ENCODE peak calls at places on chromosomes 6 and 20, in ten cellular contexts. One of them, this sample, is unnamed. For H3K4me1, the result is how much of the 10 kb centered on the place peaks cover.

GRCh38 chr6:100176321-100176950 is 182.4 kb upstream of the MCHR2 start:
- DNase-seq in tibial nerve: peak
- DNase-seq in testis: no peak
- DNase-seq in IMR-90: peak
- DNase-seq in A549: peak
- DNase-seq in gastrocnemius medialis: no peak
- DNase-seq in right lobe of liver: no peak
- DNase-seq in HCT116: peak
- DNase-seq in suprapubic skin: no peak
- DNase-seq in spleen: no peak
- DNase-seq in this sample: no peak

GRCh38 chr6:43781572-43781928 is 11.5 kb downstream of the VEGFA start:
- DNase-seq in tibial nerve: no peak
- DNase-seq in testis: no peak
- DNase-seq in IMR-90: no peak
- DNase-seq in A549: no peak
- DNase-seq in gastrocnemius medialis: no peak
- DNase-seq in right lobe of liver: no peak
- DNase-seq in HCT116: no peak
- DNase-seq in suprapubic skin: no peak
- DNase-seq in spleen: no peak
- DNase-seq in this sample: no peak

GRCh38 chr20:63441777-63442493 is 30.5 kb downstream of the KCNQ2 start:
- DNase-seq in tibial nerve: peak
- DNase-seq in testis: peak
- DNase-seq in IMR-90: peak
- DNase-seq in A549: peak
- DNase-seq in gastrocnemius medialis: no peak
- DNase-seq in right lobe of liver: no peak
- DNase-seq in HCT116: peak
- DNase-seq in suprapubic skin: no peak
- DNase-seq in spleen: no peak
- DNase-seq in this sample: no peak

GRCh38 chr6:44725070-44725469 is 337.6 kb downstream of the CDC5L start:
- DNase-seq in tibial nerve: no peak
- DNase-seq in testis: no peak
- DNase-seq in IMR-90: no peak
- DNase-seq in A549: no peak
- DNase-seq in gastrocnemius medialis: no peak
- DNase-seq in right lobe of liver: no peak
- DNase-seq in HCT116: no peak
- DNase-seq in suprapubic skin: no peak
- DNase-seq in spleen: no peak
- DNase-seq in this sample: no peak

GRCh38 chr6:64664480-64664879 is 1028.9 kb downstream of the PHF3 start:
- DNase-seq in tibial nerve: no peak
- DNase-seq in testis: no peak
- DNase-seq in IMR-90: no peak
- DNase-seq in A549: no peak
- DNase-seq in gastrocnemius medialis: no peak
- DNase-seq in right lobe of liver: no peak
- DNase-seq in HCT116: no peak
- DNase-seq in suprapubic skin: no peak
- DNase-seq in spleen: no peak
- DNase-seq in this sample: no peak

GRCh38 chr6:22295145-22295544 is 1.7 kb downstream of the PRL start:
- DNase-seq in tibial nerve: no peak
- DNase-seq in testis: no peak
- DNase-seq in IMR-90: no peak
- DNase-seq in A549: no peak
- DNase-seq in gastrocnemius medialis: no peak
- DNase-seq in right lobe of liver: no peak
- DNase-seq in HCT116: no peak
- DNase-seq in suprapubic skin: no peak
- DNase-seq in spleen: no peak
- DNase-seq in this sample: no peak

GRCh38 chr20:34579936-34580587 is 21.5 kb downstream of the MAP1LC3A start:
- DNase-seq in tibial nerve: no peak
- DNase-seq in testis: peak
- DNase-seq in IMR-90: peak
- DNase-seq in A549: no peak
- DNase-seq in gastrocnemius medialis: no peak
- DNase-seq in right lobe of liver: no peak
- DNase-seq in HCT116: no peak
- DNase-seq in suprapubic skin: no peak
- DNase-seq in spleen: no peak
- DNase-seq in this sample: peak

GRCh38 chr6:159252955-159253508 is 83.8 kb downstream of the FNDC1 start:
- DNase-seq in tibial nerve: no peak
- DNase-seq in testis: no peak
- DNase-seq in IMR-90: peak
- DNase-seq in A549: peak
- DNase-seq in gastrocnemius medialis: no peak
- DNase-seq in right lobe of liver: no peak
- DNase-seq in HCT116: peak
- DNase-seq in suprapubic skin: no peak
- DNase-seq in spleen: no peak
- DNase-seq in this sample: peak

GRCh38 chr20:56433221-56433879 is 21.3 kb downstream of the CASS4 start:
- DNase-seq in tibial nerve: no peak
- DNase-seq in testis: no peak
- DNase-seq in IMR-90: no peak
- DNase-seq in A549: no peak
- DNase-seq in gastrocnemius medialis: no peak
- DNase-seq in right lobe of liver: no peak
- DNase-seq in HCT116: no peak
- DNase-seq in suprapubic skin: no peak
- DNase-seq in spleen: no peak
- DNase-seq in this sample: no peak

GRCh38 chr20:13341737-13342393 is 120.8 kb downstream of the ISM1 start:
- DNase-seq in tibial nerve: no peak
- DNase-seq in testis: no peak
- DNase-seq in IMR-90: no peak
- DNase-seq in A549: no peak
- DNase-seq in gastrocnemius medialis: no peak
- DNase-seq in right lobe of liver: no peak
- DNase-seq in HCT116: no peak
- DNase-seq in suprapubic skin: no peak
- DNase-seq in spleen: no peak
- DNase-seq in this sample: no peak

GRCh38 chr6:36757206-36757605 is 59.6 kb downstream of the RAB44 start:
- DNase-seq in tibial nerve: no peak
- DNase-seq in testis: no peak
- DNase-seq in IMR-90: no peak
- DNase-seq in A549: no peak
- DNase-seq in gastrocnemius medialis: no peak
- DNase-seq in right lobe of liver: no peak
- DNase-seq in HCT116: no peak
- DNase-seq in suprapubic skin: no peak
- DNase-seq in spleen: no peak
- DNase-seq in this sample: no peak

GRCh38 chr6:85678000-85678601 is 35.4 kb upstream of the SYNCRIP start:
- DNase-seq in tibial nerve: no peak
- DNase-seq in testis: no peak
- DNase-seq in IMR-90: no peak
- DNase-seq in A549: no peak
- DNase-seq in gastrocnemius medialis: no peak
- DNase-seq in right lobe of liver: no peak
- DNase-seq in HCT116: no peak
- DNase-seq in suprapubic skin: no peak
- DNase-seq in spleen: no peak
- DNase-seq in this sample: peak

GRCh38 chr6:39561536-39562266 is 163.5 kb downstream of the KIF6 start:
- DNase-seq in tibial nerve: no peak
- DNase-seq in testis: no peak
- DNase-seq in IMR-90: no peak
- DNase-seq in A549: no peak
- DNase-seq in gastrocnemius medialis: no peak
- DNase-seq in right lobe of liver: peak
- DNase-seq in HCT116: no peak
- DNase-seq in suprapubic skin: no peak
- DNase-seq in spleen: no peak
- DNase-seq in this sample: no peak

GRCh38 chr6:39558791-39559190 is 166.4 kb downstream of the KIF6 start:
- DNase-seq in tibial nerve: no peak
- DNase-seq in testis: no peak
- DNase-seq in IMR-90: no peak
- DNase-seq in A549: no peak
- DNase-seq in gastrocnemius medialis: no peak
- DNase-seq in right lobe of liver: no peak
- DNase-seq in HCT116: no peak
- DNase-seq in suprapubic skin: no peak
- DNase-seq in spleen: no peak
- DNase-seq in this sample: no peak

GRCh38 chr6:39555136-39555535 is 170.1 kb downstream of the KIF6 start:
- DNase-seq in tibial nerve: no peak
- DNase-seq in testis: no peak
- DNase-seq in IMR-90: no peak
- DNase-seq in A549: no peak
- DNase-seq in gastrocnemius medialis: no peak
- DNase-seq in right lobe of liver: no peak
- DNase-seq in HCT116: no peak
- DNase-seq in suprapubic skin: no peak
- DNase-seq in spleen: no peak
- DNase-seq in this sample: no peak

GRCh38 chr6:39560915-39561314 is 164.3 kb downstream of the KIF6 start:
- DNase-seq in tibial nerve: no peak
- DNase-seq in testis: no peak
- DNase-seq in IMR-90: no peak
- DNase-seq in A549: no peak
- DNase-seq in gastrocnemius medialis: no peak
- DNase-seq in right lobe of liver: no peak
- DNase-seq in HCT116: no peak
- DNase-seq in suprapubic skin: no peak
- DNase-seq in spleen: no peak
- DNase-seq in this sample: no peak

DNA sequence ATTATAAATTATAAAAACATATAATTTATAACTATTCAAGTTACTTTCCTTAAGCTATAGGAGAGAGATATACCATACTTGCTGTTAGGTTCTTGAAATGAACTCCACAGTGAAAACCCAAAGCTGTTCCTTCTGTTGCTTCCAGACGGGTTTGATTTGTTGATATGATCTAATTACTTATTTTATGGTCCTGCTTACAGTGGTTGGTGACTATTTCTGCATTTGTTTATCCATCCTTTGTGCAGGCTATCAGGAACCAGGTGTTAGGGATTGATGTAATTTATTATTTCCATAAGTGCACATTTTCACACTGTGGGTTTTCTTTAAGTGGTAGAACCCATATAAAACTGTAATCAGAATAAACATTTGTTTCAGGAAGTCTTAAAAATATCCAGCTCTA is 167.1 kb downstream of the KIF6 start:
- DNase-seq in tibial nerve: no peak
- DNase-seq in testis: no peak
- DNase-seq in IMR-90: no peak
- DNase-seq in A549: no peak
- DNase-seq in gastrocnemius medialis: no peak
- DNase-seq in right lobe of liver: no peak
- DNase-seq in HCT116: no peak
- DNase-seq in suprapubic skin: no peak
- DNase-seq in spleen: no peak
- DNase-seq in this sample: no peak
- H3K27ac ChIP-seq in tibial nerve: no peak
- H3K27ac ChIP-seq in testis: no peak
- H3K27ac ChIP-seq in IMR-90: no peak
- H3K27ac ChIP-seq in A549: no peak
- H3K27ac ChIP-seq in gastrocnemius medialis: no peak
- H3K27ac ChIP-seq in right lobe of liver: no peak
- H3K27ac ChIP-seq in HCT116: no peak
- H3K27ac ChIP-seq in suprapubic skin: no peak
- H3K27ac ChIP-seq in spleen: no peak
- H3K27ac ChIP-seq in this sample: no peak

DNA sequence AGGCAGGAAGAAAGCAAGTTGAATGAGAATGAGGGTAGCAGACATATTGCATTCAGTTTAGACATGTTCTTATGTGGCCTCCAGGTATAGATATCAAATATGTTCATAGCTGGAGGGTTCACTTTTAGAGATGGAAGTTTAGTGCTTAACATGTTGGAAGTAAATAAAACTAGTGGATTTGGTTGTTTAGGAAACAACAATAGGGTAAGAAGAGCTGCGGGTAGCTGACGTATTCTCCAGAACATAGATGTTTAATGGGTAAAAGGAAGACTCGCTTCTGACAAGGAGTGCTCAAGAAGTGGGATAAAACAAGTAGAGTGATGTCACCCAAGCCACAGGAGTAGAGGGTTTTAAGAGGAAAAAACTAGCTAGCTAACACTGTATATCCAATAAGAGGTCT is 128.4 kb upstream of the COL21A1 start:
- DNase-seq in tibial nerve: no peak
- DNase-seq in testis: no peak
- DNase-seq in IMR-90: no peak
- DNase-seq in A549: no peak
- DNase-seq in gastrocnemius medialis: no peak
- DNase-seq in right lobe of liver: no peak
- DNase-seq in HCT116: no peak
- DNase-seq in suprapubic skin: no peak
- DNase-seq in spleen: no peak
- DNase-seq in this sample: no peak
- H3K4me1 ChIP-seq in tibial nerve: under half
- H3K4me1 ChIP-seq in testis: under half
- H3K4me1 ChIP-seq in IMR-90: under half
- H3K4me1 ChIP-seq in A549: under half
- H3K4me1 ChIP-seq in gastrocnemius medialis: under half
- H3K4me1 ChIP-seq in right lobe of liver: under half
- H3K4me1 ChIP-seq in HCT116: under half
- H3K4me1 ChIP-seq in suprapubic skin: under half
- H3K4me1 ChIP-seq in spleen: under half
- H3K4me1 ChIP-seq in this sample: half or more

GRCh38 chr6:11459002-11459658 is 78.4 kb upstream of the TMEM170B start:
- DNase-seq in tibial nerve: no peak
- DNase-seq in testis: no peak
- DNase-seq in IMR-90: no peak
- DNase-seq in A549: no peak
- DNase-seq in gastrocnemius medialis: no peak
- DNase-seq in right lobe of liver: no peak
- DNase-seq in HCT116: no peak
- DNase-seq in suprapubic skin: no peak
- DNase-seq in spleen: no peak
- DNase-seq in this sample: no peak
- TF ChIP-seq POLR2A in tibial nerve: no peak
- TF ChIP-seq POLR2A in testis: no peak
- TF ChIP-seq POLR2A in IMR-90: no peak
- TF ChIP-seq POLR2A in A549: no peak
- TF ChIP-seq POLR2A in gastrocnemius medialis: no peak
- TF ChIP-seq POLR2A in right lobe of liver: no peak
- TF ChIP-seq POLR2A in HCT116: no peak
- TF ChIP-seq POLR2A in suprapubic skin: no peak
- TF ChIP-seq POLR2A in spleen: no peak
- TF ChIP-seq POLR2A in this sample: no peak

DNA sequence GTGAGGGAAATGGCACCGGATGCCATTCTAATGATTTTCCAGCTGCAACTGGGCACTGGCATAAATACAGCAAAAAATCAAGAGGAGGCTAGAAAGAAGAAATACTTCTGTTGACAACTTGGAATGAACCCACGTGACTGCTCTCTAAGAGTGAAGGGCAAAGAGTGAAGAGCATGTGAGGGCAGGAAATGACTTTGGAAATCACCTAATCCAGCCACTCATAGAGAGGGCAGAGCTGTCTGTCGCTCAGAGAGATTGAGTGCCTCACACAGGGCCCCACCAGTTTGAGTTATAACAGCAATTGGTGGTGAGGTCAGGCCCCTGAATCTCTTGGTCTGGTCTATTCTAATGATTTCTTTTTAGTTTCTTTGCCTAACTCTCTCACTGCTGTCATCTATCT is 3.9 kb upstream of the NEDD9 start:
- DNase-seq in tibial nerve: no peak
- DNase-seq in testis: no peak
- DNase-seq in IMR-90: no peak
- DNase-seq in A549: no peak
- DNase-seq in gastrocnemius medialis: no peak
- DNase-seq in right lobe of liver: no peak
- DNase-seq in HCT116: no peak
- DNase-seq in suprapubic skin: no peak
- DNase-seq in spleen: no peak
- DNase-seq in this sample: no peak
- H3K27ac ChIP-seq in tibial nerve: peak
- H3K27ac ChIP-seq in testis: no peak
- H3K27ac ChIP-seq in IMR-90: no peak
- H3K27ac ChIP-seq in A549: peak
- H3K27ac ChIP-seq in gastrocnemius medialis: no peak
- H3K27ac ChIP-seq in right lobe of liver: no peak
- H3K27ac ChIP-seq in HCT116: no peak
- H3K27ac ChIP-seq in suprapubic skin: peak
- H3K27ac ChIP-seq in spleen: peak
- H3K27ac ChIP-seq in this sample: no peak

This sample was measured in esophagus muscularis mucosa.